ENCODE peak calls at places on chromosomes 6 and 20, in seven cellular contexts. X is AG20443, I is non-pigmented ciliary epithelial cell, M is C1 segment of cervical spinal cord, Y is NCI-H1417 treated with DMSO at 0.1 percent for 48 hours, S is nucleus accumbens, K is NCI-H1694. V is an unnamed sample.

GRCh38 chr20:9119776-9120175 is 50.9 kb downstream of the PLCB4 start:
- DNase-seq in X (peak), I (no peak), M (peak), Y (no peak), S (peak), K (peak), V (no peak)

GRCh38 chr20:43506238-43506637 is 1.3 kb upstream of the L3MBTL1 start:
- DNase-seq in X (no peak), I (no peak), M (no peak), Y (no peak), S (no peak), K (no peak), V (no peak)

GRCh38 chr6:43747734-43748133 is 22.3 kb upstream of the VEGFA start:
- DNase-seq in X (no peak), I (no peak), M (no peak), Y (no peak), S (no peak), K (no peak), V (no peak)

GRCh38 chr6:134161036-134161435 is 108.6 kb upstream of the SLC2A12 start:
- DNase-seq in X (no peak), I (no peak), M (no peak), Y (no peak), S (no peak), K (no peak), V (no peak)

GRCh38 chr6:3294396-3294795 is 35.6 kb downstream of the PSMG4 start:
- DNase-seq in X (no peak), I (no peak), M (no peak), Y (no peak), S (no peak), K (no peak), V (no peak)

GRCh38 chr20:51434026-51434425 is 108.5 kb downstream of the NFATC2 start:
- DNase-seq in X (no peak), I (no peak), M (no peak), Y (no peak), S (no peak), K (no peak), V (no peak)

GRCh38 chr6:138105446-138105845 is 1.8 kb downstream of the PERP start:
- DNase-seq in X (no peak), I (no peak), M (no peak), Y (peak), S (no peak), K (no peak), V (no peak)

GRCh38 chr6:1993049-1993448 is 252.4 kb downstream of the GMDS start:
- DNase-seq in X (no peak), I (no peak), M (no peak), Y (no peak), S (no peak), K (no peak), V (peak)

GRCh38 chr6:37717836-37718251 is 20.2 kb upstream of the MDGA1 start:
- DNase-seq in X (peak), I (peak), M (no peak), Y (no peak), S (no peak), K (no peak), V (no peak)

GRCh38 chr20:47361268-47361665 is 4.8 kb upstream of the ZMYND8 start:
- DNase-seq in X (no peak), I (no peak), M (no peak), Y (no peak), S (no peak), K (no peak), V (no peak)

GRCh38 chr6:129901910-129902309 is 40.8 kb upstream of the TMEM244 start:
- DNase-seq in X (no peak), I (no peak), M (no peak), Y (no peak), S (no peak), K (no peak), V (no peak)

GRCh38 chr20:9611921-9612320 is 97.5 kb downstream of the LAMP5 start:
- DNase-seq in X (no peak), I (no peak), M (no peak), Y (no peak), S (no peak), K (no peak), V (no peak)

GRCh38 chr6:137926207-137926731 is 59.2 kb downstream of the TNFAIP3 start:
- DNase-seq in X (peak), I (peak), M (no peak), Y (no peak), S (no peak), K (no peak), V (peak)

GRCh38 chr20:59010321-59010994 is 3.4 kb upstream of the CTSZ start:
- DNase-seq in X (no peak), I (no peak), M (no peak), Y (no peak), S (no peak), K (no peak), V (no peak)